ENCODE peak calls at places on chromosomes 7 and 10, in nine cellular contexts. One of them, this sample, is unnamed.

GRCh38 chr10:133034762-133035161 is 53.0 kb upstream of the ADGRA1 start:
- DNase-seq in tibial nerve: no peak
- DNase-seq in PC-3: no peak
- DNase-seq in GM23338: no peak
- DNase-seq in mammary epithelial cell: no peak
- DNase-seq in Karpas-422: no peak
- DNase-seq in NT2/D1: no peak
- DNase-seq in HCT116: no peak
- DNase-seq in upper lobe of right lung: no peak
- DNase-seq in this sample: no peak

GRCh38 chr10:64067009-64067606 is 545.9 kb downstream of the REEP3 start:
- DNase-seq in upper lobe of right lung: no peak
- DNase-seq in Karpas-422: no peak
- DNase-seq in tibial nerve: no peak
- DNase-seq in mammary epithelial cell: no peak
- DNase-seq in GM23338: no peak
- DNase-seq in PC-3: no peak
- DNase-seq in NT2/D1: no peak
- DNase-seq in HCT116: no peak
- DNase-seq in this sample: no peak

GRCh38 chr10:118383063-118383689 is 41.1 kb upstream of the FAM204A start:
- DNase-seq in PC-3: no peak
- DNase-seq in upper lobe of right lung: no peak
- DNase-seq in tibial nerve: no peak
- DNase-seq in GM23338: no peak
- DNase-seq in mammary epithelial cell: no peak
- DNase-seq in HCT116: no peak
- DNase-seq in NT2/D1: no peak
- DNase-seq in Karpas-422: no peak
- DNase-seq in this sample: no peak

GRCh38 chr10:33386926-33387325 is 52.5 kb upstream of the NRP1 start:
- DNase-seq in Karpas-422: no peak
- DNase-seq in NT2/D1: peak; percentile 5
- DNase-seq in upper lobe of right lung: no peak
- DNase-seq in tibial nerve: no peak
- DNase-seq in HCT116: no peak
- DNase-seq in PC-3: no peak
- DNase-seq in mammary epithelial cell: no peak
- DNase-seq in GM23338: no peak
- DNase-seq in this sample: no peak

GRCh38 chr7:90654718-90655427 is 58.8 kb downstream of the CDK14 start:
- DNase-seq in mammary epithelial cell: no peak
- DNase-seq in PC-3: no peak
- DNase-seq in NT2/D1: no peak
- DNase-seq in GM23338: no peak
- DNase-seq in Karpas-422: no peak
- DNase-seq in tibial nerve: no peak
- DNase-seq in HCT116: no peak
- DNase-seq in upper lobe of right lung: no peak
- DNase-seq in this sample: no peak

GRCh38 chr7:84455788-84456187 is 261.2 kb upstream of the SEMA3A start:
- DNase-seq in tibial nerve: no peak
- DNase-seq in NT2/D1: no peak
- DNase-seq in PC-3: peak; percentile 22
- DNase-seq in Karpas-422: no peak
- DNase-seq in HCT116: no peak
- DNase-seq in GM23338: no peak
- DNase-seq in mammary epithelial cell: peak; percentile 1
- DNase-seq in upper lobe of right lung: no peak
- DNase-seq in this sample: no peak

GRCh38 chr7:70193514-70193913 is 595.2 kb downstream of the AUTS2 start:
- DNase-seq in mammary epithelial cell: peak; percentile 14
- DNase-seq in tibial nerve: no peak
- DNase-seq in Karpas-422: peak; percentile 83
- DNase-seq in GM23338: no peak
- DNase-seq in upper lobe of right lung: no peak
- DNase-seq in HCT116: no peak
- DNase-seq in NT2/D1: no peak
- DNase-seq in PC-3: no peak
- DNase-seq in this sample: peak; percentile 39

GRCh38 chr7:75639071-75639892 is 99.5 kb downstream of the HIP1 start:
- DNase-seq in tibial nerve: peak; percentile 38
- DNase-seq in HCT116: no peak
- DNase-seq in mammary epithelial cell: peak; percentile 45
- DNase-seq in upper lobe of right lung: peak; percentile 80
- DNase-seq in GM23338: peak; percentile 85
- DNase-seq in Karpas-422: no peak
- DNase-seq in PC-3: peak; percentile 21
- DNase-seq in NT2/D1: peak; percentile 54
- DNase-seq in this sample: peak; percentile 57

GRCh38 chr10:45454859-45455258 is 80.8 kb downstream of the ALOX5 start:
- DNase-seq in Karpas-422: no peak
- DNase-seq in HCT116: no peak
- DNase-seq in PC-3: no peak
- DNase-seq in GM23338: no peak
- DNase-seq in upper lobe of right lung: no peak
- DNase-seq in tibial nerve: no peak
- DNase-seq in mammary epithelial cell: no peak
- DNase-seq in NT2/D1: no peak
- DNase-seq in this sample: no peak

GRCh38 chr7:21365866-21366624 is 61.8 kb upstream of the SP4 start:
- DNase-seq in upper lobe of right lung: no peak
- DNase-seq in mammary epithelial cell: peak; percentile 83
- DNase-seq in Karpas-422: no peak
- DNase-seq in PC-3: peak; percentile 90
- DNase-seq in tibial nerve: no peak
- DNase-seq in NT2/D1: no peak
- DNase-seq in GM23338: no peak
- DNase-seq in HCT116: peak; percentile 1
- DNase-seq in this sample: no peak

GRCh38 chr7:99848420-99849216 is 20.8 kb downstream of the CYP3A43 start:
- DNase-seq in HCT116: no peak
- DNase-seq in mammary epithelial cell: no peak
- DNase-seq in tibial nerve: no peak
- DNase-seq in GM23338: no peak
- DNase-seq in Karpas-422: no peak
- DNase-seq in upper lobe of right lung: no peak
- DNase-seq in NT2/D1: no peak
- DNase-seq in PC-3: no peak
- DNase-seq in this sample: no peak

GRCh38 chr10:17248964-17249363 is 20.9 kb downstream of the VIM start:
- DNase-seq in Karpas-422: no peak
- DNase-seq in mammary epithelial cell: no peak
- DNase-seq in upper lobe of right lung: no peak
- DNase-seq in NT2/D1: no peak
- DNase-seq in PC-3: no peak
- DNase-seq in HCT116: no peak
- DNase-seq in tibial nerve: no peak
- DNase-seq in GM23338: no peak
- DNase-seq in this sample: no peak

GRCh38 chr7:98107313-98107691 is 640 bp downstream of the LMTK2 start:
- DNase-seq in NT2/D1: no peak
- DNase-seq in upper lobe of right lung: no peak
- DNase-seq in GM23338: peak; percentile 39
- DNase-seq in PC-3: peak; percentile 9
- DNase-seq in mammary epithelial cell: peak; percentile 5
- DNase-seq in HCT116: no peak
- DNase-seq in tibial nerve: no peak
- DNase-seq in Karpas-422: peak; percentile 57
- DNase-seq in this sample: peak; percentile 12

GRCh38 chr10:48872234-48872633 is 67.4 kb downstream of the LRRC18 start:
- DNase-seq in NT2/D1: no peak
- DNase-seq in upper lobe of right lung: no peak
- DNase-seq in PC-3: no peak
- DNase-seq in mammary epithelial cell: no peak
- DNase-seq in GM23338: no peak
- DNase-seq in HCT116: no peak
- DNase-seq in tibial nerve: no peak
- DNase-seq in Karpas-422: peak; percentile 63
- DNase-seq in this sample: no peak

GRCh38 chr10:17454181-17454800 is at the start of gene ST8SIA6:
- DNase-seq in NT2/D1: peak; percentile 28
- DNase-seq in Karpas-422: no peak
- DNase-seq in PC-3: peak; percentile 16
- DNase-seq in GM23338: peak; percentile 78
- DNase-seq in upper lobe of right lung: peak; percentile 73
- DNase-seq in tibial nerve: no peak
- DNase-seq in mammary epithelial cell: peak; percentile 42
- DNase-seq in HCT116: no peak
- DNase-seq in this sample: peak; percentile 30

GRCh38 chr10:70474780-70475179 is 3.8 kb upstream of the PALD1 start:
- DNase-seq in PC-3: peak; percentile 48
- DNase-seq in NT2/D1: no peak
- DNase-seq in HCT116: no peak
- DNase-seq in upper lobe of right lung: no peak
- DNase-seq in tibial nerve: no peak
- DNase-seq in mammary epithelial cell: no peak
- DNase-seq in Karpas-422: no peak
- DNase-seq in GM23338: no peak
- DNase-seq in this sample: no peak

GRCh38 chr10:88165849-88166271 is 302.4 kb downstream of the PTEN start:
- DNase-seq in HCT116: no peak
- DNase-seq in upper lobe of right lung: no peak
- DNase-seq in Karpas-422: no peak
- DNase-seq in GM23338: no peak
- DNase-seq in mammary epithelial cell: no peak
- DNase-seq in NT2/D1: no peak
- DNase-seq in tibial nerve: no peak
- DNase-seq in PC-3: no peak
- DNase-seq in this sample: no peak

GRCh38 chr10:36464291-36464690 is 661.1 kb upstream of the ANKRD30A start:
- DNase-seq in NT2/D1: no peak
- DNase-seq in PC-3: no peak
- DNase-seq in upper lobe of right lung: no peak
- DNase-seq in Karpas-422: no peak
- DNase-seq in HCT116: no peak
- DNase-seq in tibial nerve: no peak
- DNase-seq in GM23338: no peak
- DNase-seq in mammary epithelial cell: no peak
- DNase-seq in this sample: no peak

GRCh38 chr7:70042533-70042932 is 444.3 kb downstream of the AUTS2 start:
- DNase-seq in Karpas-422: no peak
- DNase-seq in NT2/D1: no peak
- DNase-seq in PC-3: no peak
- DNase-seq in HCT116: no peak
- DNase-seq in tibial nerve: no peak
- DNase-seq in mammary epithelial cell: peak; percentile 11
- DNase-seq in GM23338: no peak
- DNase-seq in upper lobe of right lung: no peak
- DNase-seq in this sample: no peak

GRCh38 chr7:45583296-45583695 is 9.1 kb downstream of the ADCY1 start:
- DNase-seq in Karpas-422: no peak
- DNase-seq in mammary epithelial cell: no peak
- DNase-seq in PC-3: no peak
- DNase-seq in tibial nerve: no peak
- DNase-seq in GM23338: no peak
- DNase-seq in HCT116: no peak
- DNase-seq in NT2/D1: no peak
- DNase-seq in upper lobe of right lung: no peak
- DNase-seq in this sample: no peak

GRCh38 chr7:46076527-46076926 is 155.5 kb upstream of the IGFBP3 start:
- DNase-seq in mammary epithelial cell: no peak
- DNase-seq in GM23338: no peak
- DNase-seq in tibial nerve: no peak
- DNase-seq in Karpas-422: no peak
- DNase-seq in HCT116: no peak
- DNase-seq in upper lobe of right lung: no peak
- DNase-seq in PC-3: no peak
- DNase-seq in NT2/D1: no peak
- DNase-seq in this sample: no peak

GRCh38 chr10:87661861-87662785 is 2.4 kb downstream of the PAPSS2 start:
- DNase-seq in upper lobe of right lung: no peak
- DNase-seq in tibial nerve: no peak
- DNase-seq in HCT116: no peak
- DNase-seq in NT2/D1: no peak
- DNase-seq in Karpas-422: no peak
- DNase-seq in GM23338: peak; percentile 30
- DNase-seq in PC-3: peak; percentile 9
- DNase-seq in mammary epithelial cell: no peak
- DNase-seq in this sample: no peak

GRCh38 chr10:131653140-131653539 is 247.7 kb upstream of the PPP2R2D start:
- DNase-seq in PC-3: no peak
- DNase-seq in Karpas-422: no peak
- DNase-seq in mammary epithelial cell: no peak
- DNase-seq in NT2/D1: no peak
- DNase-seq in GM23338: no peak
- DNase-seq in tibial nerve: no peak
- DNase-seq in upper lobe of right lung: peak; percentile 37
- DNase-seq in HCT116: no peak
- DNase-seq in this sample: no peak
- H3K27me3 ChIP-seq in PC-3: peaks cover 13% of the 10 kb centered on the region
- H3K27me3 ChIP-seq in Karpas-422: no peaks in the 10 kb centered on the region
- H3K27me3 ChIP-seq in mammary epithelial cell: no peaks in the 10 kb centered on the region
- H3K27me3 ChIP-seq in NT2/D1: peaks cover 21% of the 10 kb centered on the region
- H3K27me3 ChIP-seq in GM23338: no peaks in the 10 kb centered on the region
- H3K27me3 ChIP-seq in tibial nerve: peaks cover 12% of the 10 kb centered on the region
- H3K27me3 ChIP-seq in upper lobe of right lung: peaks cover 13% of the 10 kb centered on the region
- H3K27me3 ChIP-seq in HCT116: no peaks in the 10 kb centered on the region
- H3K27me3 ChIP-seq in this sample: no peaks in the 10 kb centered on the region

GRCh38 chr7:39259391-39260003 is 281.8 kb downstream of the POU6F2 start:
- DNase-seq in PC-3: no peak
- DNase-seq in GM23338: peak; percentile 44
- DNase-seq in mammary epithelial cell: no peak
- DNase-seq in tibial nerve: no peak
- DNase-seq in Karpas-422: no peak
- DNase-seq in HCT116: no peak
- DNase-seq in NT2/D1: no peak
- DNase-seq in upper lobe of right lung: no peak
- DNase-seq in this sample: no peak
- H3K27me3 ChIP-seq in PC-3: peaks cover 78% of the 10 kb centered on the region
- H3K27me3 ChIP-seq in GM23338: no peaks in the 10 kb centered on the region
- H3K27me3 ChIP-seq in mammary epithelial cell: no peaks in the 10 kb centered on the region
- H3K27me3 ChIP-seq in tibial nerve: no peaks in the 10 kb centered on the region
- H3K27me3 ChIP-seq in Karpas-422: no peaks in the 10 kb centered on the region
- H3K27me3 ChIP-seq in HCT116: peaks cover 19% of the 10 kb centered on the region
- H3K27me3 ChIP-seq in NT2/D1: no peaks in the 10 kb centered on the region
- H3K27me3 ChIP-seq in upper lobe of right lung: no peaks in the 10 kb centered on the region
- H3K27me3 ChIP-seq in this sample: peaks cover under 1% of the 10 kb centered on the region

DNA sequence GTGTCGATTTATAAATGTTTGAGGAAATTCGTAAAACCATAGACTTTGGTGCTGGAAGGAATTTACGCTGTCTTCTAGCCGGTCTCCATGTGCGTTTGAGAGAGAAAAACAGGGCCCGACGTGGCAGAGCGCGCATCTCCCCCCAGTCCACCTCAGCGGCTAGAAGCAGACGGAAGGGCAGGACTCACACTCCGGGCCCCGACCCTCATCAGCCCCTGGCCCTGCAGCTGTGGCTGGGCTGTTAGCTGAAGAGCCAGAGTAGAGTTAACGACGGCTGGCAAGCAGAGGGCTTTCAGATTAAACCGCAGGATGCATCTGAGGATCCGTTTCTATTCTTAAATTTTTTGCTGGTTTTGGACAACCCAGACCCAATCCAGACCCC is 1.5 kb upstream of the TBX20 start:
- DNase-seq in Karpas-422: no peak
- DNase-seq in HCT116: no peak
- DNase-seq in tibial nerve: no peak
- DNase-seq in NT2/D1: no peak
- DNase-seq in PC-3: no peak
- DNase-seq in GM23338: peak; percentile 41
- DNase-seq in upper lobe of right lung: no peak
- DNase-seq in mammary epithelial cell: no peak
- DNase-seq in this sample: no peak
- H3K27me3 ChIP-seq in Karpas-422: no peaks in the 10 kb centered on the region
- H3K27me3 ChIP-seq in HCT116: peaks cover 24% of the 10 kb centered on the region
- H3K27me3 ChIP-seq in tibial nerve: peaks cover 99% of the 10 kb centered on the region
- H3K27me3 ChIP-seq in NT2/D1: peaks cover 99% of the 10 kb centered on the region
- H3K27me3 ChIP-seq in PC-3: peaks cover 45% of the 10 kb centered on the region
- H3K27me3 ChIP-seq in GM23338: peaks cover 100% of the 10 kb centered on the region
- H3K27me3 ChIP-seq in upper lobe of right lung: peaks cover 100% of the 10 kb centered on the region
- H3K27me3 ChIP-seq in mammary epithelial cell: peaks cover 84% of the 10 kb centered on the region
- H3K27me3 ChIP-seq in this sample: no peaks in the 10 kb centered on the region

GRCh38 chr7:1246871-1247526 is 14.3 kb downstream of the UNCX start:
- DNase-seq in Karpas-422: no peak
- DNase-seq in GM23338: no peak
- DNase-seq in upper lobe of right lung: no peak
- DNase-seq in HCT116: no peak
- DNase-seq in tibial nerve: no peak
- DNase-seq in mammary epithelial cell: no peak
- DNase-seq in PC-3: no peak
- DNase-seq in NT2/D1: no peak
- DNase-seq in this sample: no peak
- H3K27me3 ChIP-seq in Karpas-422: no peaks in the 10 kb centered on the region
- H3K27me3 ChIP-seq in GM23338: peaks cover 86% of the 10 kb centered on the region
- H3K27me3 ChIP-seq in upper lobe of right lung: peaks cover 99% of the 10 kb centered on the region
- H3K27me3 ChIP-seq in HCT116: no peaks in the 10 kb centered on the region
- H3K27me3 ChIP-seq in tibial nerve: peaks cover 100% of the 10 kb centered on the region
- H3K27me3 ChIP-seq in mammary epithelial cell: peaks cover 77% of the 10 kb centered on the region
- H3K27me3 ChIP-seq in PC-3: peaks cover 78% of the 10 kb centered on the region
- H3K27me3 ChIP-seq in NT2/D1: peaks cover 99% of the 10 kb centered on the region
- H3K27me3 ChIP-seq in this sample: peaks cover 95% of the 10 kb centered on the region

This sample was measured in BE2C.